ENCODE peak calls at places on chromosomes 4 and X, in eight cellular contexts. C is stimulated activated CD4-positive, alpha-beta T cell treated with anti-CD3 and anti-CD28 coated beads, Interleukin-15, amount 100 ng/mL, for 24 hours; N is GM12892; T is SW 1271; P is activated CD4-positive, alpha-beta T cell treated with anti-CD3 and anti-CD28 coated beads, Interleukin-2, amount 50 U/mL, for 1 hour; O is HEK293T; U is lower leg skin; J is smooth muscle cell of the brain vasculature. Y is an unnamed sample.

GRCh38 chr4:113145519-113146291 is 96.3 kb downstream of the ANK2 start:
- DNase-seq in C (no peak), N (no peak), T (no peak), P (no peak), O (no peak), U (no peak), J (no peak), Y (no peak)

GRCh38 chrX:150038977-150039599 is 100.8 kb upstream of the EOLA2 start:
- DNase-seq in C (no peak), N (no peak), T (peak), P (no peak), O (no peak), U (no peak), J (no peak), Y (no peak)

GRCh38 chrX:53494427-53494826 is 60.3 kb upstream of the HSD17B10 start:
- DNase-seq in C (no peak), N (no peak), T (no peak), P (no peak), O (no peak), U (peak), J (peak), Y (no peak)

GRCh38 chr4:88008133-88008621 is 742 bp downstream of the PKD2 start:
- DNase-seq in C (peak), N (peak), T (peak), P (peak), O (peak), U (no peak), J (no peak), Y (no peak)

GRCh38 chr4:156377036-156377700 is 423.5 kb upstream of the CTSO start:
- DNase-seq in C (no peak), N (no peak), T (no peak), P (no peak), O (no peak), U (no peak), J (no peak), Y (no peak)

GRCh38 chr4:120731561-120731960 is 191.0 kb downstream of the PRDM5 start:
- DNase-seq in C (no peak), N (no peak), T (no peak), P (no peak), O (no peak), U (no peak), J (no peak), Y (no peak)

GRCh38 chr4:1746265-1746691 is 25.0 kb downstream of the TACC3 start:
- DNase-seq in C (peak), N (peak), T (peak), P (peak), O (peak), U (no peak), J (no peak), Y (peak)

GRCh38 chr4:116688536-116688935 is 396.8 kb downstream of the TRAM1L1 start:
- DNase-seq in C (no peak), N (no peak), T (no peak), P (no peak), O (no peak), U (no peak), J (no peak), Y (no peak)

GRCh38 chr4:27921236-27921635 is 1060.6 kb downstream of the STIM2 start:
- DNase-seq in C (no peak), N (no peak), T (no peak), P (no peak), O (no peak), U (no peak), J (no peak), Y (no peak)